ENCODE peak calls at places on chromosomes 11 and 22, in six cellular contexts. W is AG09319; N is naive thymus-derived CD8-positive, alpha-beta T cell; G is stimulated activated naive CD4-positive, alpha-beta T cell; T is psoas muscle; U is neural crest cell. F is an unnamed sample.
A peak's percentile ranks its signal among the peaks of the same experiment; 100 is the strongest.

GRCh38 chr22:22033803-22034468 is 51.3 kb upstream of the TOP3B start:
- DNase-seq in W (no peak), G (no peak), N (no peak), T (no peak), U (no peak), F (no peak)

GRCh38 chr11:623999-624704 is 603 bp downstream of the CDHR5 start:
- DNase-seq in U (no peak), G (no peak), W (no peak), T (peak; percentile 42), N (no peak), F (no peak)

GRCh38 chr22:50308597-50308935 is 1.1 kb upstream of the PLXNB2 start:
- DNase-seq in G (no peak), U (no peak), N (no peak), W (no peak), T (peak; percentile 90), F (no peak)

GRCh38 chr11:74989269-74989655 is 529 bp downstream of the NEU3 start:
- DNase-seq in G (no peak), T (no peak), U (no peak), W (no peak), N (no peak), F (no peak)

GRCh38 chr22:27133951-27134664 is 476.7 kb downstream of the MIAT start:
- DNase-seq in T (peak; percentile 62), N (no peak), U (no peak), G (no peak), W (peak; percentile 37), F (no peak)

GRCh38 chr22:29563652-29564460 is 10.3 kb upstream of the THOC5 start:
- DNase-seq in U (no peak), G (no peak), N (no peak), T (no peak), W (no peak), F (no peak)

GRCh38 chr11:92978226-92979111 is 9.0 kb downstream of the MTNR1B start:
- DNase-seq in T (no peak), G (no peak), N (no peak), U (no peak), W (no peak), F (no peak)

GRCh38 chr22:29306175-29306829 is at the start of gene GAS2L1:
- DNase-seq in U (peak; percentile 80), W (peak; percentile 47), T (peak; percentile 93), G (peak; percentile 37), N (no peak), F (no peak)

GRCh38 chr22:43317252-43317651 is 25.9 kb downstream of the SCUBE1 start:
- DNase-seq in T (no peak), W (no peak), U (no peak), N (no peak), G (no peak), F (no peak)

GRCh38 chr11:66313321-66314185 is 3.3 kb downstream of the CD248 start:
- DNase-seq in U (no peak), W (no peak), T (peak; percentile 63), N (no peak), G (no peak), F (no peak)

GRCh38 chr11:78907636-78908035 is 333.0 kb upstream of the NARS2 start:
- DNase-seq in U (no peak), G (no peak), W (no peak), N (no peak), T (no peak), F (no peak)

GRCh38 chr11:35846874-35847273 is 97.0 kb upstream of the LDLRAD3 start:
- DNase-seq in G (no peak), N (no peak), T (no peak), U (no peak), W (no peak), F (no peak)

GRCh38 chr11:118258410-118258809 is 5.7 kb downstream of the MPZL2 start:
- DNase-seq in T (no peak), N (no peak), W (no peak), G (no peak), U (no peak), F (no peak)

GRCh38 chr11:69293819-69294505 is at the start of gene MYEOV:
- DNase-seq in T (no peak), G (peak; percentile 18), N (no peak), U (no peak), W (no peak), F (no peak)

GRCh38 chr11:113376156-113376555 is 11.4 kb upstream of the ANKK1 start:
- DNase-seq in U (no peak), T (no peak), G (no peak), N (no peak), W (no peak), F (no peak)

GRCh38 chr11:89168396-89168795 is 9.3 kb upstream of the TYR start:
- DNase-seq in U (no peak), G (no peak), W (no peak), T (no peak), N (no peak), F (no peak)

GRCh38 chr11:63829823-63830489 is 9.0 kb upstream of the MARK2 start:
- DNase-seq in U (peak; percentile 29), N (no peak), G (peak; percentile 5), T (no peak), W (no peak), F (no peak)

GRCh38 chr22:38257650-38258246 is 15.1 kb downstream of the TMEM184B start:
- DNase-seq in N (no peak), W (no peak), U (no peak), T (no peak), G (no peak), F (no peak)

GRCh38 chr22:26516503-26516902 is 4.2 kb upstream of the TFIP11 start:
- DNase-seq in W (no peak), G (no peak), T (no peak), U (no peak), N (no peak), F (no peak)

GRCh38 chr11:120168108-120168959 is 30.4 kb upstream of the TRIM29 start:
- DNase-seq in U (no peak), T (no peak), N (no peak), G (no peak), W (no peak), F (no peak)

GRCh38 chr11:7606496-7606895 is 66.8 kb downstream of the CYB5R2 start:
- DNase-seq in U (no peak), G (no peak), W (no peak), T (no peak), N (no peak), F (no peak)

GRCh38 chr22:50733521-50734342 is 4.3 kb upstream of the ACR start:
- DNase-seq in G (no peak), N (no peak), W (no peak), U (no peak), T (peak; percentile 39), F (no peak)

GRCh38 chr22:19478086-19478392 is 954 bp downstream of the UFD1 start:
- DNase-seq in N (no peak), W (no peak), G (no peak), U (no peak), T (no peak), F (no peak)

GRCh38 chr22:28670153-28670552 is 9.5 kb downstream of the TTC28 start:
- DNase-seq in T (no peak), W (no peak), G (no peak), U (no peak), N (no peak), F (no peak)

GRCh38 chr11:13923716-13924650 is 38.5 kb upstream of the SPON1 start:
- DNase-seq in G (peak; percentile 46), N (peak; percentile 5), U (no peak), W (no peak), T (no peak), F (no peak)

GRCh38 chr11:90391756-90392155 is 168.9 kb upstream of the CHORDC1 start:
- DNase-seq in G (no peak), W (no peak), U (no peak), N (no peak), T (peak; percentile 20), F (no peak)

GRCh38 chr22:48135641-48136040 is 1373.2 kb downstream of the TBC1D22A start:
- DNase-seq in W (no peak), N (no peak), U (no peak), T (no peak), G (no peak), F (no peak)

GRCh38 chr11:3920148-3920852 is 64.8 kb downstream of the STIM1 start:
- DNase-seq in U (no peak), N (peak; percentile 50), W (peak; percentile 61), G (no peak), T (peak; percentile 65), F (no peak)

GRCh38 chr11:129652828-129653227 is 162.8 kb upstream of the TMEM45B start:
- DNase-seq in W (peak; percentile 5), T (no peak), U (no peak), G (no peak), N (no peak), F (no peak)

GRCh38 chr22:19568337-19569311 is 44.4 kb upstream of the CLDN5 start:
- DNase-seq in N (no peak), U (no peak), T (no peak), W (peak; percentile 49), G (no peak), F (no peak)

GRCh38 chr11:15141381-15141780 is 26.7 kb downstream of the INSC start:
- DNase-seq in U (no peak), T (no peak), G (no peak), W (no peak), N (no peak), F (no peak)

GRCh38 chr11:19712281-19713220 is at the start of gene NAV2:
- DNase-seq in G (peak; percentile 59), U (peak; percentile 83), W (peak; percentile 80), T (peak; percentile 96), N (peak; percentile 62), F (peak; percentile 80)

GRCh38 chr11:45108070-45109064 is 38.1 kb upstream of the PRDM11 start:
- DNase-seq in G (no peak), W (no peak), U (no peak), T (no peak), N (no peak), F (no peak)

F was measured in naive thymus-derived CD4-positive, alpha-beta T cell.